ENCODE peak calls at places on chromosomes 11 and 22, in ten cellular contexts. Q is WTC11; W is NCI-H446 treated with DMSO at 0.1 percent for 48 hours; E is naive thymus-derived CD4-positive, alpha-beta T cell; Z is GM19239; L is nucleus accumbens; N is RWPE1; D is nephron progenitor cell; G is CD8-positive, alpha-beta T cell; S is EL. O is an unnamed sample.
A peak's percentile ranks its signal among the peaks of the same experiment; 100 is the strongest.

GRCh38 chr11:32671051-32671450 is 87.4 kb downstream of the EIF3M start:
- DNase-seq in Q (no peak), D (no peak), L (no peak), Z (no peak), N (no peak), G (no peak), E (no peak), W (no peak), S (no peak), O (no peak)

GRCh38 chr22:29635734-29636357 is 32.4 kb downstream of the NF2 start:
- DNase-seq in E (peak; percentile 22), L (no peak), N (peak; percentile 30), W (peak; percentile 64), G (no peak), D (peak; percentile 12), S (peak; percentile 64), Q (no peak), Z (no peak), O (no peak)

GRCh38 chr22:28799834-28800307 is 498 bp downstream of the XBP1 start:
- DNase-seq in W (no peak), D (peak; percentile 68), N (peak; percentile 41), E (no peak), L (peak; percentile 37), Q (peak; percentile 47), Z (no peak), G (no peak), S (peak; percentile 57), O (peak; percentile 80)

GRCh38 chr22:17235861-17236260 is 16.6 kb upstream of the ADA2 start:
- DNase-seq in E (no peak), D (no peak), L (no peak), S (no peak), Q (no peak), N (no peak), G (no peak), W (no peak), Z (no peak), O (no peak)

GRCh38 chr11:1123970-1124369 is 33.8 kb upstream of the MUC5AC start:
- DNase-seq in E (no peak), L (no peak), Z (no peak), Q (no peak), D (no peak), G (no peak), N (no peak), W (no peak), S (no peak), O (no peak)

GRCh38 chr11:33899383-33900037 is 7.6 kb upstream of the LMO2 start:
- DNase-seq in N (peak; percentile 58), Q (no peak), Z (no peak), L (no peak), E (no peak), D (no peak), S (peak; percentile 74), W (peak; percentile 96), G (no peak), O (peak; percentile 81)

GRCh38 chr11:115990004-115990447 is 485.8 kb upstream of the CADM1 start:
- DNase-seq in D (peak; percentile 44), W (no peak), Z (no peak), S (no peak), Q (peak; percentile 80), E (no peak), G (no peak), N (no peak), L (no peak), O (no peak)

GRCh38 chr11:115497303-115497702 is 6.9 kb downstream of the CADM1 start:
- DNase-seq in G (no peak), E (no peak), Z (no peak), S (no peak), D (no peak), L (no peak), Q (no peak), N (no peak), W (no peak), O (no peak)

GRCh38 chr22:26968873-26969272 is 311.5 kb downstream of the MIAT start:
- DNase-seq in W (no peak), Q (no peak), E (no peak), N (no peak), D (no peak), Z (no peak), L (no peak), S (no peak), G (no peak), O (no peak)

GRCh38 chr11:17498058-17498457 is 21.4 kb upstream of the ABCC8 start:
- DNase-seq in L (no peak), Q (peak; percentile 30), S (no peak), D (no peak), Z (no peak), G (no peak), N (no peak), W (no peak), E (no peak), O (no peak)

GRCh38 chr11:43576834-43577521 is 103.6 kb upstream of the HSD17B12 start:
- DNase-seq in N (peak; percentile 67), D (peak; percentile 84), L (no peak), S (peak; percentile 51), W (no peak), Q (peak; percentile 92), G (no peak), E (no peak), Z (no peak), O (peak; percentile 35)

GRCh38 chr11:94866231-94866827 is 98.2 kb downstream of the AMOTL1 start:
- DNase-seq in D (no peak), W (no peak), E (no peak), Z (no peak), Q (no peak), G (no peak), S (no peak), L (no peak), N (no peak), O (no peak)

O was measured in left ventricle myocardium inferior.